ENCODE peak calls at places on chromosomes 6 and 20, in nine cellular contexts. One of them, this sample, is unnamed.

GRCh38 chr20:50380697-50381040 is 129.5 kb upstream of the PTPN1 start:
- DNase-seq in activated CD8-positive, alpha-beta T cell treated with anti-CD3 and anti-CD28 coated beads for 36 hours: no peak
- DNase-seq in ascending aorta: no peak
- DNase-seq in RWPE1: no peak
- DNase-seq in HFFc6: peak
- DNase-seq in activated T-cell treated with anti-CD3 and anti-CD28 coated beads for 1 hour: no peak
- DNase-seq in myocyte: no peak
- DNase-seq in cardiac septum: no peak
- DNase-seq in NCI-H187: no peak
- DNase-seq in this sample: peak

GRCh38 chr6:35139924-35140524 is 1.1 kb downstream of the TCP11 start:
- DNase-seq in activated CD8-positive, alpha-beta T cell treated with anti-CD3 and anti-CD28 coated beads for 36 hours: peak
- DNase-seq in cardiac septum: no peak
- DNase-seq in ascending aorta: no peak
- DNase-seq in myocyte: peak
- DNase-seq in RWPE1: peak
- DNase-seq in NCI-H187: no peak
- DNase-seq in activated T-cell treated with anti-CD3 and anti-CD28 coated beads for 1 hour: peak
- DNase-seq in HFFc6: peak
- DNase-seq in this sample: peak

GRCh38 chr6:102619585-102619984 is 1226.1 kb downstream of the GRIK2 start:
- DNase-seq in RWPE1: peak
- DNase-seq in NCI-H187: no peak
- DNase-seq in activated CD8-positive, alpha-beta T cell treated with anti-CD3 and anti-CD28 coated beads for 36 hours: no peak
- DNase-seq in cardiac septum: no peak
- DNase-seq in HFFc6: no peak
- DNase-seq in myocyte: peak
- DNase-seq in ascending aorta: no peak
- DNase-seq in activated T-cell treated with anti-CD3 and anti-CD28 coated beads for 1 hour: no peak
- DNase-seq in this sample: peak

GRCh38 chr6:155171747-155172191 is 92.0 kb upstream of the CLDN20 start:
- DNase-seq in NCI-H187: no peak
- DNase-seq in myocyte: no peak
- DNase-seq in ascending aorta: no peak
- DNase-seq in activated T-cell treated with anti-CD3 and anti-CD28 coated beads for 1 hour: no peak
- DNase-seq in cardiac septum: no peak
- DNase-seq in RWPE1: no peak
- DNase-seq in HFFc6: peak
- DNase-seq in activated CD8-positive, alpha-beta T cell treated with anti-CD3 and anti-CD28 coated beads for 36 hours: no peak
- DNase-seq in this sample: no peak

GRCh38 chr6:56757585-56757984 is 114.9 kb upstream of the DST start:
- DNase-seq in RWPE1: no peak
- DNase-seq in HFFc6: peak
- DNase-seq in ascending aorta: no peak
- DNase-seq in cardiac septum: no peak
- DNase-seq in activated CD8-positive, alpha-beta T cell treated with anti-CD3 and anti-CD28 coated beads for 36 hours: no peak
- DNase-seq in NCI-H187: no peak
- DNase-seq in myocyte: peak
- DNase-seq in activated T-cell treated with anti-CD3 and anti-CD28 coated beads for 1 hour: no peak
- DNase-seq in this sample: peak

GRCh38 chr6:89009624-89010059 is 46.2 kb upstream of the RNGTT start:
- DNase-seq in ascending aorta: no peak
- DNase-seq in myocyte: no peak
- DNase-seq in NCI-H187: no peak
- DNase-seq in activated CD8-positive, alpha-beta T cell treated with anti-CD3 and anti-CD28 coated beads for 36 hours: no peak
- DNase-seq in cardiac septum: no peak
- DNase-seq in activated T-cell treated with anti-CD3 and anti-CD28 coated beads for 1 hour: no peak
- DNase-seq in HFFc6: no peak
- DNase-seq in RWPE1: no peak
- DNase-seq in this sample: no peak

GRCh38 chr20:45138451-45139300 is 14.4 kb upstream of the WFDC12 start:
- DNase-seq in activated T-cell treated with anti-CD3 and anti-CD28 coated beads for 1 hour: peak
- DNase-seq in ascending aorta: peak
- DNase-seq in activated CD8-positive, alpha-beta T cell treated with anti-CD3 and anti-CD28 coated beads for 36 hours: peak
- DNase-seq in cardiac septum: peak
- DNase-seq in RWPE1: peak
- DNase-seq in HFFc6: no peak
- DNase-seq in myocyte: peak
- DNase-seq in NCI-H187: peak
- DNase-seq in this sample: peak

GRCh38 chr6:142647436-142648389 is 297.3 kb downstream of the HIVEP2 start:
- DNase-seq in myocyte: no peak
- DNase-seq in activated T-cell treated with anti-CD3 and anti-CD28 coated beads for 1 hour: no peak
- DNase-seq in NCI-H187: no peak
- DNase-seq in HFFc6: no peak
- DNase-seq in ascending aorta: no peak
- DNase-seq in RWPE1: no peak
- DNase-seq in activated CD8-positive, alpha-beta T cell treated with anti-CD3 and anti-CD28 coated beads for 36 hours: no peak
- DNase-seq in cardiac septum: no peak
- DNase-seq in this sample: no peak

GRCh38 chr20:48975955-48976354 is 54.4 kb downstream of the ARFGEF2 start:
- DNase-seq in NCI-H187: no peak
- DNase-seq in RWPE1: no peak
- DNase-seq in ascending aorta: no peak
- DNase-seq in myocyte: no peak
- DNase-seq in activated CD8-positive, alpha-beta T cell treated with anti-CD3 and anti-CD28 coated beads for 36 hours: no peak
- DNase-seq in cardiac septum: no peak
- DNase-seq in HFFc6: no peak
- DNase-seq in activated T-cell treated with anti-CD3 and anti-CD28 coated beads for 1 hour: no peak
- DNase-seq in this sample: no peak

GRCh38 chr6:150857062-150857905 is 8.2 kb upstream of the MTHFD1L start:
- DNase-seq in RWPE1: peak
- DNase-seq in myocyte: peak
- DNase-seq in NCI-H187: no peak
- DNase-seq in HFFc6: peak
- DNase-seq in cardiac septum: no peak
- DNase-seq in activated CD8-positive, alpha-beta T cell treated with anti-CD3 and anti-CD28 coated beads for 36 hours: no peak
- DNase-seq in ascending aorta: peak
- DNase-seq in activated T-cell treated with anti-CD3 and anti-CD28 coated beads for 1 hour: no peak
- DNase-seq in this sample: peak

GRCh38 chr6:47044418-47044817 is 2.3 kb upstream of the ADGRF1 start:
- DNase-seq in ascending aorta: no peak
- DNase-seq in activated T-cell treated with anti-CD3 and anti-CD28 coated beads for 1 hour: no peak
- DNase-seq in activated CD8-positive, alpha-beta T cell treated with anti-CD3 and anti-CD28 coated beads for 36 hours: no peak
- DNase-seq in NCI-H187: no peak
- DNase-seq in RWPE1: peak
- DNase-seq in HFFc6: peak
- DNase-seq in cardiac septum: no peak
- DNase-seq in myocyte: no peak
- DNase-seq in this sample: peak

This sample was measured in epithelial cell of esophagus.